ENCODE peak calls at places on chromosomes 6 and 20, in four cellular contexts. H, Q, I and V are unnamed samples.

GRCh38 chr6:118451839-118452238 is 96.3 kb upstream of the PLN start:
- DNase-seq in I (no peak), H (no peak), Q (no peak), V (no peak)

GRCh38 chr6:7216941-7217621 is 95.9 kb downstream of the SSR1 start:
- DNase-seq in I (peak; percentile 90), Q (no peak), H (peak; percentile 92), V (peak; percentile 54)

GRCh38 chr6:142376115-142376514 is 74.3 kb downstream of the ADGRG6 start:
- DNase-seq in H (no peak), Q (no peak), I (no peak), V (no peak)

GRCh38 chr6:151738960-151739359 is 68.5 kb upstream of the ESR1 start:
- DNase-seq in I (peak; percentile 3), H (no peak), Q (no peak), V (no peak)

GRCh38 chr20:33812673-33813462 is 1.7 kb downstream of the CHMP4B start:
- DNase-seq in Q (no peak), H (no peak), I (peak; percentile 53), V (no peak)

GRCh38 chr6:14969126-14969525 is 276.7 kb upstream of the JARID2 start:
- DNase-seq in Q (no peak), I (no peak), H (no peak), V (no peak)

GRCh38 chr6:161186173-161186769 is 87.6 kb downstream of the AGPAT4 start:
- DNase-seq in I (peak; percentile 19), H (no peak), Q (no peak), V (no peak)

GRCh38 chr6:39887692-39888450 is 46.4 kb downstream of the MOCS1 start:
- DNase-seq in Q (no peak), I (peak; percentile 62), H (peak; percentile 92), V (no peak)

GRCh38 chr6:107560657-107561056 is 70.7 kb downstream of the SOBP start:
- DNase-seq in H (peak; percentile 40), Q (no peak), I (no peak), V (no peak)

GRCh38 chr6:119284861-119285521 is 64.6 kb downstream of the MAN1A1 start:
- DNase-seq in I (peak; percentile 15), Q (peak; percentile 58), H (peak; percentile 82), V (no peak)

GRCh38 chr20:24894488-24894887 is 54.6 kb upstream of the CST7 start:
- DNase-seq in I (no peak), H (no peak), Q (no peak), V (no peak)

GRCh38 chr20:9543214-9543613 is 28.8 kb downstream of the LAMP5 start:
- DNase-seq in H (no peak), I (no peak), Q (no peak), V (no peak)

GRCh38 chr6:90028080-90028778 is 134.0 kb downstream of the GJA10 start:
- DNase-seq in I (no peak), Q (no peak), H (no peak), V (no peak)

GRCh38 chr6:8678466-8678865 is 243.1 kb upstream of the SLC35B3 start:
- DNase-seq in Q (no peak), I (no peak), H (no peak), V (no peak)

GRCh38 chr6:43747734-43748133 is 22.3 kb upstream of the VEGFA start:
- DNase-seq in I (no peak), H (no peak), Q (peak; percentile 16), V (no peak)

GRCh38 chr6:11770546-11771466 is 7.8 kb downstream of the ADTRP start:
- DNase-seq in H (peak; percentile 97), Q (peak; percentile 48), I (peak; percentile 89), V (no peak)

GRCh38 chr6:72798196-72798595 is 176.3 kb downstream of the KCNQ5 start:
- DNase-seq in H (no peak), I (no peak), Q (no peak), V (no peak)

GRCh38 chr20:17643531-17644188 is 38.4 kb downstream of the RRBP1 start:
- DNase-seq in Q (no peak), I (no peak), H (no peak), V (no peak)

GRCh38 chr6:106027760-106028159 is 58.4 kb upstream of the PRDM1 start:
- DNase-seq in Q (peak; percentile 24), I (no peak), H (no peak), V (no peak)

GRCh38 chr6:28651161-28651560 is 125.5 kb downstream of the GPX5 start:
- DNase-seq in Q (no peak), I (no peak), H (no peak), V (no peak)

GRCh38 chr20:37479925-37480691 is 40.9 kb upstream of the NNAT start:
- DNase-seq in H (no peak), Q (no peak), I (no peak), V (no peak)

GRCh38 chr6:10850728-10851127 is 12.4 kb upstream of the MAK start:
- DNase-seq in Q (no peak), H (no peak), I (no peak), V (no peak)

GRCh38 chr6:11389977-11390376 is 147.6 kb upstream of the TMEM170B start:
- DNase-seq in I (peak; percentile 98), H (peak; percentile 41), Q (no peak), V (no peak)

GRCh38 chr20:17966432-17967312 is 1.9 kb downstream of the SNX5 start:
- DNase-seq in I (peak; percentile 41), H (peak; percentile 45), Q (no peak), V (no peak)

GRCh38 chr6:3381233-3382065 is 75.4 kb downstream of the SLC22A23 start:
- DNase-seq in I (no peak), H (no peak), Q (no peak), V (no peak)

GRCh38 chr6:8180327-8181161 is 78.2 kb upstream of the EEF1E1 start:
- DNase-seq in Q (no peak), I (peak; percentile 49), H (peak; percentile 93), V (peak; percentile 77)

GRCh38 chr6:109165392-109165964 is 70.2 kb downstream of the CEP57L1 start:
- DNase-seq in H (peak; percentile 30), Q (no peak), I (peak; percentile 12), V (no peak)

GRCh38 chr6:43878823-43879495 is 108.9 kb downstream of the VEGFA start:
- DNase-seq in H (no peak), I (no peak), Q (no peak), V (peak; percentile 47)

GRCh38 chr20:32012159-32012682 is 2.0 kb downstream of the CCM2L start:
- DNase-seq in H (no peak), Q (no peak), I (peak; percentile 66), V (no peak)

GRCh38 chr20:32990426-32990825 is 13.8 kb downstream of the SUN5 start:
- DNase-seq in I (no peak), H (no peak), Q (no peak), V (no peak)

GRCh38 chr20:59783020-59784010 is 150.1 kb downstream of the SYCP2 start:
- DNase-seq in H (peak; percentile 84), I (peak; percentile 60), Q (peak; percentile 89), V (peak; percentile 77)

GRCh38 chr6:2197177-2197671 is 48.2 kb downstream of the GMDS start:
- DNase-seq in H (peak; percentile 22), I (peak; percentile 41), Q (no peak), V (no peak)

GRCh38 chr6:82144852-82145332 is 102.7 kb downstream of the IBTK start:
- DNase-seq in I (peak; percentile 74), H (peak; percentile 58), Q (no peak), V (no peak)

GRCh38 chr6:82143041-82143481 is 104.5 kb downstream of the IBTK start:
- DNase-seq in H (no peak), Q (no peak), I (peak; percentile 92), V (no peak)

GRCh38 chr6:82142524-82142923 is 105.0 kb downstream of the IBTK start:
- DNase-seq in Q (no peak), I (no peak), H (no peak), V (no peak)

GRCh38 chr6:82145926-82146452 is 101.6 kb downstream of the IBTK start:
- DNase-seq in H (no peak), Q (no peak), I (no peak), V (no peak)

DNA sequence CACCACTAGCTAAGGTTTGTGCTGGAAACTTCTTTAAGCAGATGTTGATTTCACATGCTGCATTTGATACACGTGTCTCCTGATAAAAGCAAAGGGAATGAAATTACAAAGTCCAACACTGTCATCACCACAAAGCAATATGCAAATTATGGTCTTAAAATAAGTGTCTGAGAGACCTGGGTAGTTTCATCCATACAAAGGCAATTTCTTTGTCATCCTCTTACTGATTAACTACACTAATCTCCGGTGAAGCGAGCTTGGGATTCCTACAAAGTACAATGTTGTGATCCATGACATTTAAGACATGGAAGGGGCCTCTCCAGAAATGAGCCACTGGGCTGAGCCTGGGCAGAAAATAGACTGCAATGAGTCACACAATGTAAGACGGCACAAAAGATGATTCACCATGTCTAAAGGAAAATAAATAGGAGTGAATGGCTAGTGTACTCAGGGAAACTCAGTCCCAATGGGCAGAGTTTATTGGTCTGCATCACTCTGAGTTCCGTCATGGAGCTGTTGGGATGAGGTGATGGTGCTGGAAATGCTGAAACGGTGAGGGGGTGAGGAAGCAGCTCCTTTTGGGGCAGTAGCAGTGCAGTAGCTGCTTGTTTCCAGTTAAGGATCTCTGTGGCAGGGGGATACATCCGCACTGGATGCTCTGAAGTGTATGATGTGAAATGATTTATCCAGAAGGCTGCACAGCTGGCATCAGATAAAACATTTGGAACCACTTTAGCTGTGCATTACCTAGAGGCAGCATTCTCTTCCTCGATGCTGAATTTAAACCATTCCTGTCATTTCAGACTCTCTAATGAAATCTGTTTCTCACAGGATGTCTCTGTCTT is 103.3 kb downstream of the IBTK start:
- DNase-seq in I (peak; percentile 81), H (peak; percentile 6), Q (no peak), V (no peak)
- H3K4me3 ChIP-seq in I (no peak overlapping the region), H (no peak overlapping the region), Q (no peak overlapping the region), V (no peak overlapping the region)

DNA sequence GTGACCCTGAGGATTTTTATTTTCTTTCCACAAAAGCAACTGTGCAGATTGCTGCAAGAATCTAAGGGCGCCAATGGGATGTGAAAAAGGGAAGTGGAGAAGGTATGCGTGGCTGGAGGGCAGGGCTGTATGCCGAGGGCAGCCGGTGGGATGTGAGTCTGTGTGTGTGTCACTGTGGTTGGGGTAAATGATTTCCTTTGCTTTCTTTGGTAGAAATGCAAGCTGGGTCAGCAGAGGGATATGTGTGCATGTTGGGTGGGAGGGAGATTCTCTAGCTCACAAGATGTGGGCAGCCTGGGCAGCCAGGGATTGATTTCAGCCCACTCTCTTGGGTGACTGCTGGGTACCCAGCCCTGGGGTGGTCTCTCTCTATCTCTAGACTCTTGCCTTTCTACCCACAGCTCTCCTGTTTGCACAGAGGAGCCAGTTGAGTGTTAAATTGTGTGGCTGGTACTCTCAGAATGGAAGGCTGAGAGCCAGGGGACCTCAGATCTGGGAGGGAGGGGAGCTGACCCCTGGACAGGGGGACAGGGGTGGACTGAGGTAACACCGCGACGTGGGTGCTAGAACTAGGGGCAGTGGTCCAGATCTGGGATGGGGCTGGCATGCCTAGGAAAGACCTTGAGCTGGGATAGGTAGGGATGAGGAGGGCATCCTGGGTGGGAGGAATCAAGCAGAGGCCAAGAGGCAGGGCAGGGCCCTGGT is 136.8 kb upstream of the RNF24 start:
- DNase-seq in H (no peak), I (no peak), Q (no peak), V (no peak)
- H3K4me1 ChIP-seq in H (peaks cover 6% of the 10 kb centered on the region), I (peaks cover 9% of the 10 kb centered on the region), Q (no peaks in the 10 kb centered on the region), V (peaks cover 11% of the 10 kb centered on the region)

DNA sequence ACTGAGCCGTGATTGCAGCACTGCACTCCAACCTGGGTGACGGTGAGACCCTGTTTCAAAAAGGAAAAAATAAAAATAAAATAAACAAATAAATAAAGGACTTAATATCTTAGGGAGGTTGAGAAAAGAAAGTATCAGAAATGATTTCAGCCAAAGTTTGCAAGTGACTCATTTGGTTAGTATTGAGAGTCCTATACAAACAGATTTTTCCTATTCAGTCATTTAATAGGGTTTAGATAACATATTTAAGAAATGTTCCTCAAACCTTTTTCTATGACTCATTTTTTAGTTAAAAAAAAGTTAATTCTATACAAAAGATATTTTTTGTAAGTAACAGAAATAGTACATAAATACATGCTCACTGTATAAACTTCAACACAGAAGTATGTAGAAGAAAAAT is 235.1 kb downstream of the GJA1 start:
- DNase-seq in H (no peak), I (no peak), Q (no peak), V (no peak)
- H2AK5ac ChIP-seq in H (no peak overlapping the region), I (no peak overlapping the region), Q (no peak overlapping the region), V (no peak overlapping the region)

GRCh38 chr20:56924976-56925695 is 296.0 kb downstream of the TFAP2C start:
- DNase-seq in I (peak; percentile 39), H (peak; percentile 93), Q (peak; percentile 85), V (peak; percentile 98)
- H3K4me3 ChIP-seq in I (peak overlapping the region; percentile 13), H (no peak overlapping the region), Q (peak overlapping the region; percentile 57), V (peak overlapping the region; percentile 18)